ENCODE peak calls at places on chromosomes 6 and 20, in five cellular contexts. Y is HepG2, U is H1, C is GM12878, D is K562. H is an unnamed sample.

GRCh38 chr20:39338977-39339376 is 376.8 kb downstream of the DHX35 start:
- DNase-seq in Y (no peak), U (no peak), C (peak), D (no peak), H (no peak)

GRCh38 chr20:25063981-25064380 is 6.0 kb upstream of the ACSS1 start:
- DNase-seq in Y (no peak), U (no peak), C (no peak), D (no peak), H (no peak)

GRCh38 chr20:4711511-4711910 is 10.2 kb upstream of the PRND start:
- DNase-seq in Y (no peak), U (no peak), C (no peak), D (no peak), H (no peak)

GRCh38 chr6:28254340-28254618 is 2.2 kb upstream of the ZKSCAN4 start:
- DNase-seq in Y (no peak), U (no peak), C (no peak), D (no peak), H (no peak)

GRCh38 chr6:56693246-56693607 is 50.5 kb upstream of the DST start:
- DNase-seq in Y (peak), U (no peak), C (no peak), D (no peak), H (no peak)

GRCh38 chr20:24959591-24960301 is 10.7 kb downstream of the CST7 start:
- DNase-seq in Y (no peak), U (no peak), C (no peak), D (no peak), H (no peak)

GRCh38 chr20:2801459-2801728 is 967 bp upstream of the CPXM1 start:
- DNase-seq in Y (no peak), U (no peak), C (no peak), D (no peak), H (no peak)

GRCh38 chr6:117600008-117600743 is 2.1 kb downstream of the GOPC start:
- DNase-seq in Y (no peak), U (no peak), C (no peak), D (no peak), H (no peak)

GRCh38 chr6:100719883-100720682 is 161.0 kb downstream of the ASCC3 start:
- DNase-seq in Y (peak), U (no peak), C (no peak), D (no peak), H (peak)

GRCh38 chr20:48329676-48330644 is 497.8 kb downstream of the PREX1 start:
- DNase-seq in Y (peak), U (no peak), C (no peak), D (peak), H (no peak)

GRCh38 chr6:15663057-15663638 is 320 bp upstream of the DTNBP1 start:
- DNase-seq in Y (no peak), U (no peak), C (peak), D (peak), H (peak)

GRCh38 chr20:23244207-23244915 is 106.2 kb upstream of the NXT1 start:
- DNase-seq in Y (no peak), U (peak), C (no peak), D (no peak), H (no peak)

GRCh38 chr6:133774356-133774755 is 114.6 kb upstream of the TCF21 start:
- DNase-seq in Y (no peak), U (no peak), C (no peak), D (no peak), H (no peak)

GRCh38 chr20:23435675-23436539 is 3.6 kb upstream of the CSTL1 start:
- DNase-seq in Y (peak), U (no peak), C (no peak), D (no peak), H (no peak)

GRCh38 chr6:36813526-36813925 is 25.7 kb downstream of the CPNE5 start:
- DNase-seq in Y (no peak), U (no peak), C (no peak), D (no peak), H (no peak)

GRCh38 chr20:60477958-60478357 is 519.7 kb downstream of the CDH26 start:
- DNase-seq in Y (no peak), U (no peak), C (no peak), D (no peak), H (no peak)

GRCh38 chr20:50762045-50762422 is 30.7 kb downstream of the PARD6B start:
- DNase-seq in Y (no peak), U (no peak), C (no peak), D (no peak), H (no peak)

GRCh38 chr20:35616465-35617396 is 1.1 kb downstream of the SPAG4 start:
- DNase-seq in Y (peak), U (peak), C (peak), D (peak), H (peak)

GRCh38 chr6:73152998-73153757 is 72.1 kb downstream of the KHDC1L start:
- DNase-seq in Y (no peak), U (no peak), C (no peak), D (no peak), H (no peak)

GRCh38 chr6:10425973-10426780 is 11.3 kb upstream of the TFAP2A start:
- DNase-seq in Y (peak), U (peak), C (no peak), D (no peak), H (no peak)

GRCh38 chr6:34144581-34145160 is 1.2 kb downstream of the GRM4 start:
- DNase-seq in Y (no peak), U (peak), C (no peak), D (no peak), H (no peak)

GRCh38 chr6:85321926-85322325 is 128.0 kb upstream of the NT5E start:
- DNase-seq in Y (no peak), U (no peak), C (no peak), D (no peak), H (no peak)

GRCh38 chr20:6265204-6265904 is 142.5 kb upstream of the FERMT1 start:
- DNase-seq in Y (peak), U (no peak), C (no peak), D (no peak), H (peak)

GRCh38 chr6:168473197-168473596 is 32.2 kb downstream of the SMOC2 start:
- DNase-seq in Y (no peak), U (no peak), C (no peak), D (no peak), H (no peak)

GRCh38 chr6:11196511-11197174 is 35.8 kb downstream of the NEDD9 start:
- DNase-seq in Y (no peak), U (no peak), C (no peak), D (no peak), H (no peak)

GRCh38 chr6:166636191-166636938 is 9.3 kb upstream of the RPS6KA2 start:
- DNase-seq in Y (no peak), U (no peak), C (no peak), D (no peak), H (no peak)

GRCh38 chr6:53717571-53717970 is 52.0 kb upstream of the KLHL31 start:
- DNase-seq in Y (no peak), U (no peak), C (no peak), D (no peak), H (no peak)

GRCh38 chr6:75601608-75602163 is at the start of gene SENP6:
- DNase-seq in Y (peak), U (peak), C (no peak), D (peak), H (peak)

GRCh38 chr6:54886932-54887584 is 40.5 kb downstream of the FAM83B start:
- DNase-seq in Y (no peak), U (no peak), C (no peak), D (no peak), H (no peak)

GRCh38 chr6:138404666-138405337 is 779 bp downstream of the HEBP2 start:
- DNase-seq in Y (no peak), U (peak), C (no peak), D (peak), H (no peak)

GRCh38 chr6:114142256-114142655 is 171.3 kb upstream of the HDAC2 start:
- DNase-seq in Y (no peak), U (no peak), C (no peak), D (no peak), H (no peak)

GRCh38 chr6:53171605-53172467 is 23.2 kb upstream of the GCM1 start:
- DNase-seq in Y (peak), U (peak), C (peak), D (peak), H (peak)

GRCh38 chr6:140576004-140576555 is 1201.6 kb upstream of the CITED2 start:
- DNase-seq in Y (no peak), U (no peak), C (no peak), D (no peak), H (no peak)

GRCh38 chr6:140567469-140567868 is 1193.0 kb upstream of the CITED2 start:
- DNase-seq in Y (no peak), U (no peak), C (no peak), D (no peak), H (no peak)

GRCh38 chr6:140572867-140573266 is 1198.4 kb upstream of the CITED2 start:
- DNase-seq in Y (no peak), U (no peak), C (no peak), D (no peak), H (no peak)

GRCh38 chr6:140571139-140571538 is 1196.7 kb upstream of the CITED2 start:
- DNase-seq in Y (no peak), U (no peak), C (no peak), D (no peak), H (no peak)

GRCh38 chr6:140572129-140572528 is 1197.7 kb upstream of the CITED2 start:
- DNase-seq in Y (no peak), U (no peak), C (no peak), D (no peak), H (no peak)
- TF ChIP-seq ATF3 in Y (no peak), U (no peak), C (no peak), D (no peak), H (no peak)

DNA sequence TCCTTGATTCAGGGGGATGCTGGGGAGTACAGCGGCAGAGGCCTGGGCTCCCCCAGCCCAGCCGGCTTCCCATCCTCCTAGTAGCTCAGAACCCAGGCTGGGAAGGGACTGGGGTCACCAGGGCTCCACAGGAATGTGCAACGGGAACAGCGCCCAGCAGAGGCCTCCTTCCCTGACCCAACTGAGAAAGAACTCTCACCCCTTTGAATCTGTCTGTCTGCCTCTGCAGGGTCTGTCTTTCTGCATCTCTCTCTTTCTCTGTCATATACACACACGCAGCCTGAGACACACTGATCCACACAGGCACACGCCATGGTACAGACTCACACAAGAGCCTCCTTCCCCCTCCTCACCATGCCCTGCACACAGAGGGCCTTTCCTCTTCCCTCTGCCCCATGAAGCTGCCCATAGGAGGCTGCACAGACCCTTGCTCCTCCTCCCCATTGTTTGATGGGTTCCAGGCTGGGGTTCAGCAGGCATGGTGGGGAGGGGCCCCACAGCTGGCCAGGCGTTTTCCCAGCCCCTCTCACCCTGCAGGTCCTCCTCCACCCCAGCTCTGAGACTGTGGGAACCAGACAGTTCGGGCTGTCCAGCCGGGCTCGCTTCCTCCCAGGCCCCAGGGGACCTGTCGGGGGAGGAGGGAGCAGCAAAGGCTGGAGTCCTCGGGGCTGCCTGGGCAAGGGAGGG is 2.8 kb downstream of the FOXS1 start:
- DNase-seq in Y (no peak), U (no peak), C (no peak), D (no peak), H (no peak)
- H3K9ac ChIP-seq in Y (no peak), U (no peak), C (no peak), D (no peak), H (no peak)

GRCh38 chr6:144265061-144265357 is 20.1 kb upstream of the UTRN start:
- DNase-seq in Y (peak), U (no peak), C (no peak), D (no peak), H (no peak)
- TF ChIP-seq ATF3 in Y (no peak), U (no peak), C (no peak), D (no peak), H (no peak)

GRCh38 chr20:17571967-17572638 is 2.2 kb downstream of the DSTN start:
- DNase-seq in Y (no peak), U (no peak), C (no peak), D (no peak), H (no peak)
- H3K9ac ChIP-seq in Y (no peak), U (no peak), C (no peak), D (no peak), H (peak)

GRCh38 chr6:127938701-127939100 is 37.8 kb upstream of the THEMIS start:
- DNase-seq in Y (no peak), U (no peak), C (no peak), D (no peak), H (peak)
- TF ChIP-seq ATF3 in Y (no peak), U (no peak), C (no peak), D (peak), H (no peak)